ENCODE peak calls at places on chromosomes 12 and 14, in nine cellular contexts. F is right lobe of liver; A is stimulated activated CD4-positive, alpha-beta T cell treated with anti-CD3 and anti-CD28 coated beads, TNF-alpha, amount 100 ng/mL, for 24 hours; E is T-helper 17 cell; Z is HT1080; N is HFFc6; B is naive B cell; X is AG04450; V is right cardiac atrium. K is an unnamed sample.

GRCh38 chr14:24411468-24412454 is 13.0 kb downstream of the NYNRIN start:
- DNase-seq in E (no peak), A (no peak), X (no peak), B (no peak), F (no peak), V (no peak), N (peak; percentile 23), Z (peak; percentile 43), K (peak; percentile 69)

GRCh38 chr12:105761075-105761474 is 377.7 kb downstream of the NUAK1 start:
- DNase-seq in B (no peak), N (peak; percentile 23), V (no peak), E (no peak), F (no peak), X (no peak), A (no peak), Z (no peak), K (no peak)

GRCh38 chr12:26513357-26514043 is 318.1 kb downstream of the SSPN start:
- DNase-seq in B (no peak), A (no peak), Z (no peak), V (no peak), X (no peak), E (no peak), N (no peak), F (no peak), K (no peak)

GRCh38 chr12:70553391-70553859 is 83.8 kb downstream of the PTPRB start:
- DNase-seq in F (no peak), Z (no peak), B (no peak), X (no peak), E (no peak), V (peak; percentile 24), A (no peak), N (no peak), K (no peak)

GRCh38 chr12:104750061-104750460 is 208.0 kb downstream of the SLC41A2 start:
- DNase-seq in E (no peak), N (peak; percentile 52), B (peak; percentile 48), Z (peak; percentile 53), X (peak; percentile 48), V (no peak), F (no peak), A (no peak), K (no peak)

GRCh38 chr12:59927041-59927440 is 331.2 kb downstream of the SLC16A7 start:
- DNase-seq in N (no peak), Z (no peak), A (no peak), E (no peak), X (no peak), F (no peak), V (no peak), B (no peak), K (no peak)

GRCh38 chr14:104207142-104207845 is 68.9 kb downstream of the KIF26A start:
- DNase-seq in Z (no peak), A (no peak), V (no peak), F (no peak), N (no peak), X (no peak), E (no peak), B (no peak), K (no peak)

GRCh38 chr12:53770281-53770680 is 18.5 kb upstream of the CISTR start:
- DNase-seq in F (no peak), A (no peak), X (peak; percentile 84), N (peak; percentile 94), E (no peak), V (no peak), B (no peak), Z (peak; percentile 95), K (no peak)

GRCh38 chr12:64746663-64747062 is 12.5 kb downstream of the GNS start:
- DNase-seq in E (no peak), N (no peak), F (no peak), V (no peak), Z (peak; percentile 79), A (no peak), B (no peak), X (no peak), K (no peak)

GRCh38 chr12:111068281-111068680 is 147.9 kb upstream of the MYL2 start:
- DNase-seq in N (no peak), A (no peak), X (no peak), E (no peak), V (no peak), B (no peak), F (no peak), Z (no peak), K (no peak)

GRCh38 chr12:32089156-32089950 is 17.3 kb upstream of the BICD1 start:
- DNase-seq in A (no peak), X (no peak), Z (peak; percentile 42), B (no peak), V (no peak), E (no peak), F (no peak), N (peak; percentile 55), K (no peak)

GRCh38 chr12:109632299-109632698 is 58.7 kb downstream of the MVK start:
- DNase-seq in N (no peak), X (no peak), B (no peak), V (no peak), E (no peak), F (no peak), Z (no peak), A (no peak), K (no peak)

GRCh38 chr14:24710403-24711063 is 76.5 kb upstream of the GZMB start:
- DNase-seq in X (peak; percentile 4), E (no peak), B (peak; percentile 55), N (peak; percentile 57), V (peak; percentile 25), Z (peak; percentile 43), A (peak; percentile 48), F (peak; percentile 29), K (no peak)

GRCh38 chr14:100524233-100524932 is 62.8 kb downstream of the BEGAIN start:
- DNase-seq in E (no peak), F (no peak), Z (no peak), B (no peak), X (no peak), V (peak; percentile 4), A (no peak), N (no peak), K (peak; percentile 33)

GRCh38 chr14:65824978-65825299 is 412.4 kb downstream of the FUT8 start:
- DNase-seq in E (no peak), Z (no peak), F (no peak), X (no peak), A (no peak), B (no peak), V (no peak), N (no peak), K (no peak)

GRCh38 chr12:55681142-55682077 is 26.3 kb downstream of the ITGA7 start:
- DNase-seq in X (no peak), V (peak; percentile 62), E (no peak), A (no peak), B (no peak), Z (peak; percentile 85), F (peak; percentile 87), N (peak; percentile 59), K (peak; percentile 81)

GRCh38 chr12:53229454-53229853 is 2.6 kb downstream of the RARG start:
- DNase-seq in N (no peak), X (no peak), E (no peak), A (no peak), F (no peak), B (no peak), V (no peak), Z (no peak), K (no peak)

GRCh38 chr12:93134893-93135285 is 205.8 kb upstream of the EEA1 start:
- DNase-seq in B (no peak), F (peak; percentile 31), A (no peak), X (no peak), N (no peak), Z (no peak), E (no peak), V (no peak), K (no peak)

GRCh38 chr12:93519859-93520258 is 52.5 kb downstream of the MRPL42 start:
- DNase-seq in F (no peak), V (no peak), X (no peak), Z (no peak), N (no peak), E (no peak), B (no peak), A (no peak), K (no peak)

GRCh38 chr12:49358548-49359141 is 8.6 kb upstream of the SPATS2 start:
- DNase-seq in B (peak; percentile 65), V (no peak), E (no peak), X (no peak), Z (peak; percentile 75), F (no peak), N (peak; percentile 62), A (no peak), K (no peak)

GRCh38 chr14:85602366-85602765 is 72.4 kb downstream of the FLRT2 start:
- DNase-seq in X (no peak), A (no peak), F (no peak), N (no peak), E (no peak), B (no peak), Z (no peak), V (no peak), K (no peak)

GRCh38 chr12:75207338-75208083 is 2.1 kb downstream of the KCNC2 start:
- DNase-seq in X (no peak), A (no peak), Z (no peak), V (no peak), N (no peak), B (no peak), E (no peak), F (peak; percentile 16), K (no peak)

GRCh38 chr12:106493531-106493930 is 89.3 kb upstream of the RFX4 start:
- DNase-seq in E (no peak), Z (no peak), B (no peak), A (no peak), V (no peak), N (no peak), X (no peak), F (no peak), K (no peak)

GRCh38 chr12:57815177-57816000 is 3.1 kb downstream of the AVIL start:
- DNase-seq in B (no peak), X (no peak), E (no peak), Z (no peak), A (no peak), V (no peak), N (no peak), F (no peak), K (no peak)

GRCh38 chr12:52847335-52848102 is 1.3 kb downstream of the KRT78 start:
- DNase-seq in A (no peak), X (no peak), Z (peak; percentile 90), N (no peak), B (no peak), V (no peak), E (no peak), F (no peak), K (no peak)

GRCh38 chr14:68085742-68086141 is 266.2 kb downstream of the RAD51B start:
- DNase-seq in E (no peak), A (no peak), X (no peak), F (no peak), Z (no peak), N (no peak), V (no peak), B (no peak), K (no peak)

GRCh38 chr12:45833401-45833800 is 103.9 kb downstream of the ARID2 start:
- DNase-seq in X (no peak), N (no peak), E (no peak), Z (no peak), F (no peak), A (no peak), V (no peak), B (no peak), K (no peak)

GRCh38 chr14:60563113-60563512 is 54.2 kb downstream of the SIX6 start:
- DNase-seq in B (no peak), E (no peak), X (peak; percentile 48), A (no peak), V (no peak), F (no peak), N (peak; percentile 19), Z (no peak), K (no peak)

GRCh38 chr12:12214635-12215131 is 52.2 kb downstream of the LRP6 start:
- DNase-seq in V (no peak), A (no peak), F (no peak), Z (peak; percentile 79), X (no peak), B (no peak), E (no peak), N (peak; percentile 64), K (no peak)

GRCh38 chr12:31326689-31327659 is 1.0 kb upstream of the SINHCAF start:
- DNase-seq in E (no peak), X (no peak), V (no peak), N (no peak), Z (no peak), F (no peak), B (no peak), A (no peak), K (no peak)

GRCh38 chr14:24428628-24429394 is 657 bp downstream of the CBLN3 start:
- DNase-seq in B (no peak), V (no peak), E (no peak), Z (no peak), X (no peak), N (no peak), F (no peak), A (no peak), K (no peak)